ENCODE peak calls at places on chromosomes 12 and 14, in ten cellular contexts. L is right atrium auricular region, I is bronchial epithelial cell, P is left ventricle myocardium inferior, W is AG10803, K is psoas muscle, V is pancreas, J is nephron progenitor cell, M is right lobe of liver, H is OCI-LY7. B is an unnamed sample.

GRCh38 chr14:38838979-38839323 is 264.1 kb downstream of the SEC23A start:
- DNase-seq in L (no peak), I (no peak), P (no peak), W (no peak), K (no peak), V (no peak), J (no peak), M (no peak), H (no peak), B (no peak)

GRCh38 chr12:96132819-96133218 is 61.4 kb upstream of the ELK3 start:
- DNase-seq in L (no peak), I (no peak), P (no peak), W (no peak), K (no peak), V (no peak), J (no peak), M (no peak), H (no peak), B (no peak)

GRCh38 chr12:116142936-116143882 is 134.3 kb downstream of the MED13L start:
- DNase-seq in L (no peak), I (peak; percentile 86), P (no peak), W (peak; percentile 75), K (no peak), V (no peak), J (no peak), M (no peak), H (no peak), B (no peak)

GRCh38 chr12:8581098-8581784 is 31.4 kb downstream of the AICDA start:
- DNase-seq in L (no peak), I (no peak), P (no peak), W (no peak), K (no peak), V (no peak), J (no peak), M (no peak), H (no peak), B (no peak)

GRCh38 chr12:130351331-130351730 is 13.6 kb downstream of the PIWIL1 start:
- DNase-seq in L (no peak), I (peak; percentile 99), P (no peak), W (no peak), K (no peak), V (no peak), J (no peak), M (no peak), H (no peak), B (no peak)

GRCh38 chr12:132247718-132248438 is 81.5 kb downstream of the GALNT9 start:
- DNase-seq in L (no peak), I (no peak), P (no peak), W (no peak), K (no peak), V (no peak), J (no peak), M (no peak), H (no peak), B (no peak)

GRCh38 chr14:21255385-21256101 is 13.7 kb downstream of the HNRNPC start:
- DNase-seq in L (no peak), I (no peak), P (no peak), W (peak; percentile 37), K (no peak), V (no peak), J (no peak), M (no peak), H (no peak), B (no peak)

GRCh38 chr12:3055712-3056467 is 21.3 kb upstream of the TSPAN9 start:
- DNase-seq in L (no peak), I (no peak), P (no peak), W (peak; percentile 34), K (no peak), V (no peak), J (no peak), M (no peak), H (no peak), B (no peak)

GRCh38 chr14:75979071-75979571 is 2.7 kb downstream of the TGFB3 start:
- DNase-seq in L (no peak), I (no peak), P (no peak), W (peak; percentile 62), K (peak; percentile 58), V (peak; percentile 40), J (peak; percentile 53), M (no peak), H (peak; percentile 36), B (peak; percentile 59)

GRCh38 chr12:50689437-50689836 is 74.5 kb upstream of the ATF1 start:
- DNase-seq in L (no peak), I (no peak), P (no peak), W (no peak), K (no peak), V (no peak), J (no peak), M (no peak), H (no peak), B (no peak)

GRCh38 chr14:99579903-99580570 is 24.0 kb downstream of the CCDC85C start:
- DNase-seq in L (no peak), I (peak; percentile 92), P (no peak), W (peak; percentile 81), K (no peak), V (no peak), J (peak; percentile 63), M (no peak), H (peak; percentile 17), B (no peak)

GRCh38 chr12:45727994-45728624 is 1.4 kb upstream of the ARID2 start:
- DNase-seq in L (no peak), I (peak; percentile 56), P (no peak), W (no peak), K (no peak), V (no peak), J (no peak), M (no peak), H (no peak), B (no peak)

GRCh38 chr14:29274890-29275651 is 508.5 kb downstream of the FOXG1 start:
- DNase-seq in L (no peak), I (no peak), P (no peak), W (no peak), K (no peak), V (no peak), J (no peak), M (no peak), H (no peak), B (no peak)

GRCh38 chr14:100573009-100573756 is 14.0 kb downstream of the BEGAIN start:
- DNase-seq in L (no peak), I (no peak), P (no peak), W (no peak), K (no peak), V (peak; percentile 34), J (no peak), M (no peak), H (peak; percentile 78), B (no peak)

GRCh38 chr14:100914597-100915021 is 11.1 kb upstream of the RTL1 start:
- DNase-seq in L (no peak), I (peak; percentile 12), P (no peak), W (peak; percentile 3), K (no peak), V (no peak), J (no peak), M (no peak), H (no peak), B (no peak)

GRCh38 chr12:71315328-71315960 is 124.2 kb upstream of the LGR5 start:
- DNase-seq in L (no peak), I (peak; percentile 28), P (no peak), W (no peak), K (no peak), V (no peak), J (no peak), M (no peak), H (no peak), B (no peak)

DNA sequence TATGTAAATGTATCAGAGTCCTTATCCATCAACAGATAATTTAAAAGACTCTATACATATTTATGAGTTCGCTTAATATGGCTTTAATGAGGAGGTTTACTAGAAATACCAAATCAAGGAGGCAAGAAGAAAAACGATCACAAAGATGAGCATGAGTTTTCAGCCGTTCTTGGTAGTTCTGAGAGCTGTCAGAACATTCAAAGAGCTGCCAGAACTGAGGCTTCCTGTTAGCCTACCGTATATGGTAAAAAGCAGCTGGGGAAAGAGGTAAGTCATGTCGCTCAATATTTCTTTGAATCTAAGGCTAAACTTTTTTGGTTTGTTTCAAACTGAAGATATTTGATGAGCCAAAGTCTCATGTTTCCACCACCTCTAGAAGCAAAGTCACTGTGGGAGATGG is 115.3 kb upstream of the PLXNC1 start:
- DNase-seq in L (no peak), I (no peak), P (no peak), W (no peak), K (no peak), V (no peak), J (no peak), M (no peak), H (no peak), B (no peak)
- TF ChIP-seq CTCF in L (no peak), I (no peak), P (no peak), W (no peak), K (no peak), V (no peak), J (no peak), M (no peak), H (no peak), B (no peak)

GRCh38 chr12:113130457-113131135 is 5.0 kb downstream of the RASAL1 start:
- DNase-seq in L (no peak), I (no peak), P (no peak), W (no peak), K (no peak), V (no peak), J (peak; percentile 41), M (peak; percentile 46), H (peak; percentile 55), B (no peak)
- TF ChIP-seq CTCF in L (no peak), I (no peak), P (no peak), W (no peak), K (no peak), V (no peak), J (no peak), M (no peak), H (peak; percentile 80), B (peak; percentile 36)

GRCh38 chr14:90193925-90194324 is 62.4 kb upstream of the PSMC1 start:
- DNase-seq in L (no peak), I (no peak), P (no peak), W (no peak), K (no peak), V (no peak), J (peak; percentile 11), M (no peak), H (peak; percentile 9), B (no peak)
- TF ChIP-seq CTCF in L (peak; percentile 29), I (no peak), P (peak; percentile 44), W (no peak), K (no peak), V (no peak), J (no peak), M (no peak), H (peak; percentile 72), B (peak; percentile 33)

DNA sequence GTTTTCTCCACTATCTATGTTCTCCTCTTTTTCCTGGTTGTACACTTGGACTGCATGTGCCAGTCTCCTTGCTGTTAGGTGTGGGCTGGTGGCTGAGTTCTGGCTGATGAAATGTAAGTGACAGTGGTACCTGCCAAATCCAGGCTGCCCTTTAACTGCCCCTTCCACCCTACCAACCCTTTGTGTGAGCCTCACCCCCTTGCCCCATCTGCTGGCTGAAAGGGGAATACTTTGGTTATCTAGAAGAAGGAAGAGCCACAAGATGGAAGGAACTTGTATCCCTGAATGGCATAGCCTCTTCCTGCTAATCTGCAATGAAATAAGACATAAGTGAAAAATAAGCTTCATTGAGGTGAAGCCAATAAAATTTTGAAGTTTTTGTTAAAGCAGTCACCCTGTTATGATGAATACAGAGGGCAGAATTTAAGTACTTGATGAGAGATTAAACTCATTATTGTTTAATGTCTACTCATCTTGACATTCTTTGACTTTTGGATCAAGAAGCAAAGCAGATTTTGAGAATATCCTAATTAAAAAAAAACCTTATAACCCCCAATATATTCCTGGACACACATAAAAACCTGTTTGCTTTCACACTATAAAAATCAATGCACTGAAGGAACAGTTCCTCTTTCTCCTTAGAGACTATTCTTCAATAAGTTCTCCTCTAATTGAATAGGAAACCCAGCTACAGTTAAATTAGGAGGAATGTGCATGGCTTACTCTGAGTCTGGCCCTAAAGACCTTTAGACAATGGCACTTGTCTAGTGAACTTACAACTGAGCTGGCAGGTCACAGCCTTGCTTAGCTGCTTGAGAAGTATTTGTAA is 262.6 kb upstream of the BTG1 start:
- DNase-seq in L (no peak), I (peak; percentile 47), P (no peak), W (peak; percentile 62), K (no peak), V (no peak), J (peak; percentile 15), M (peak; percentile 66), H (peak; percentile 81), B (peak; percentile 38)
- TF ChIP-seq CTCF in L (peak; percentile 59), I (peak; percentile 53), P (peak; percentile 53), W (peak; percentile 80), K (peak; percentile 19), V (no peak), J (peak; percentile 12), M (peak; percentile 42), H (peak; percentile 93), B (peak; percentile 53)